ENCODE peak calls at places on chromosomes 11 and 22, in nine cellular contexts. One of them, this sample, is unnamed.
A peak's percentile ranks its signal among the peaks of the same experiment; 100 is the strongest.

GRCh38 chr11:74723511-74723910 is 7.7 kb downstream of the CHRDL2 start:
- DNase-seq in GM12865: no peak
- DNase-seq in SK-N-SH: no peak
- DNase-seq in HTR-8/SVneo: no peak
- DNase-seq in IMR-90: no peak
- DNase-seq in NCI-H82: no peak
- DNase-seq in astrocyte of the cerebellum: no peak
- DNase-seq in NCI-H187: no peak
- DNase-seq in Karpas-422: no peak
- DNase-seq in this sample: no peak

GRCh38 chr11:70912226-70912840 is 340.0 kb downstream of the SHANK2 start:
- DNase-seq in astrocyte of the cerebellum: no peak
- DNase-seq in GM12865: no peak
- DNase-seq in NCI-H82: no peak
- DNase-seq in SK-N-SH: no peak
- DNase-seq in IMR-90: peak; percentile 75
- DNase-seq in Karpas-422: no peak
- DNase-seq in HTR-8/SVneo: no peak
- DNase-seq in NCI-H187: no peak
- DNase-seq in this sample: no peak

GRCh38 chr22:29004647-29005371 is 56.8 kb downstream of the C22orf31 start:
- DNase-seq in NCI-H187: peak; percentile 31
- DNase-seq in astrocyte of the cerebellum: peak; percentile 18
- DNase-seq in SK-N-SH: peak; percentile 28
- DNase-seq in IMR-90: peak; percentile 15
- DNase-seq in Karpas-422: no peak
- DNase-seq in HTR-8/SVneo: no peak
- DNase-seq in NCI-H82: peak; percentile 47
- DNase-seq in GM12865: no peak
- DNase-seq in this sample: no peak

GRCh38 chr11:86639172-86639571 is 33.2 kb downstream of the ME3 start:
- DNase-seq in NCI-H187: no peak
- DNase-seq in IMR-90: peak; percentile 66
- DNase-seq in Karpas-422: no peak
- DNase-seq in GM12865: no peak
- DNase-seq in SK-N-SH: no peak
- DNase-seq in astrocyte of the cerebellum: no peak
- DNase-seq in NCI-H82: no peak
- DNase-seq in HTR-8/SVneo: no peak
- DNase-seq in this sample: no peak

GRCh38 chr11:83583953-83584352 is 297.8 kb upstream of the CCDC90B start:
- DNase-seq in SK-N-SH: no peak
- DNase-seq in astrocyte of the cerebellum: no peak
- DNase-seq in HTR-8/SVneo: no peak
- DNase-seq in NCI-H82: no peak
- DNase-seq in GM12865: peak; percentile 69
- DNase-seq in NCI-H187: no peak
- DNase-seq in IMR-90: peak; percentile 80
- DNase-seq in Karpas-422: no peak
- DNase-seq in this sample: no peak

GRCh38 chr11:17014774-17015638 is 792 bp upstream of the PLEKHA7 start:
- DNase-seq in Karpas-422: peak; percentile 45
- DNase-seq in NCI-H82: peak; percentile 62
- DNase-seq in NCI-H187: no peak
- DNase-seq in HTR-8/SVneo: no peak
- DNase-seq in SK-N-SH: peak; percentile 82
- DNase-seq in IMR-90: no peak
- DNase-seq in GM12865: peak; percentile 36
- DNase-seq in astrocyte of the cerebellum: no peak
- DNase-seq in this sample: no peak

GRCh38 chr11:106156290-106156937 is 79.0 kb downstream of the AASDHPPT start:
- DNase-seq in IMR-90: peak; percentile 83
- DNase-seq in astrocyte of the cerebellum: peak; percentile 52
- DNase-seq in NCI-H187: no peak
- DNase-seq in SK-N-SH: peak; percentile 27
- DNase-seq in NCI-H82: peak; percentile 64
- DNase-seq in HTR-8/SVneo: peak; percentile 47
- DNase-seq in Karpas-422: peak; percentile 83
- DNase-seq in GM12865: peak; percentile 38
- DNase-seq in this sample: no peak

GRCh38 chr11:32396991-32397390 is 38.3 kb downstream of the WT1 start:
- DNase-seq in IMR-90: no peak
- DNase-seq in Karpas-422: no peak
- DNase-seq in GM12865: no peak
- DNase-seq in NCI-H82: no peak
- DNase-seq in astrocyte of the cerebellum: no peak
- DNase-seq in SK-N-SH: no peak
- DNase-seq in HTR-8/SVneo: no peak
- DNase-seq in NCI-H187: no peak
- DNase-seq in this sample: no peak

GRCh38 chr11:59676205-59676604 is 7.4 kb upstream of the PATL1 start:
- DNase-seq in HTR-8/SVneo: no peak
- DNase-seq in SK-N-SH: no peak
- DNase-seq in Karpas-422: no peak
- DNase-seq in NCI-H187: no peak
- DNase-seq in NCI-H82: no peak
- DNase-seq in GM12865: no peak
- DNase-seq in IMR-90: no peak
- DNase-seq in astrocyte of the cerebellum: no peak
- DNase-seq in this sample: no peak

GRCh38 chr11:126133902-126134301 is 71.2 kb upstream of the CDON start:
- DNase-seq in SK-N-SH: no peak
- DNase-seq in Karpas-422: no peak
- DNase-seq in IMR-90: no peak
- DNase-seq in NCI-H82: peak; percentile 36
- DNase-seq in NCI-H187: no peak
- DNase-seq in astrocyte of the cerebellum: no peak
- DNase-seq in GM12865: no peak
- DNase-seq in HTR-8/SVneo: no peak
- DNase-seq in this sample: no peak

GRCh38 chr11:132586801-132587200 is 945.5 kb downstream of the OPCML start:
- DNase-seq in astrocyte of the cerebellum: peak; percentile 15
- DNase-seq in SK-N-SH: no peak
- DNase-seq in IMR-90: peak; percentile 50
- DNase-seq in GM12865: no peak
- DNase-seq in NCI-H82: no peak
- DNase-seq in NCI-H187: no peak
- DNase-seq in HTR-8/SVneo: no peak
- DNase-seq in Karpas-422: no peak
- DNase-seq in this sample: no peak

GRCh38 chr11:114340311-114341131 is 44.3 kb downstream of the NNMT start:
- DNase-seq in astrocyte of the cerebellum: peak; percentile 65
- DNase-seq in Karpas-422: peak; percentile 64
- DNase-seq in IMR-90: peak; percentile 82
- DNase-seq in NCI-H187: no peak
- DNase-seq in GM12865: peak; percentile 57
- DNase-seq in NCI-H82: peak; percentile 76
- DNase-seq in SK-N-SH: peak; percentile 39
- DNase-seq in HTR-8/SVneo: peak; percentile 57
- DNase-seq in this sample: peak; percentile 63

GRCh38 chr11:74749127-74749964 is 697 bp downstream of the RNF169 start:
- DNase-seq in SK-N-SH: peak; percentile 86
- DNase-seq in HTR-8/SVneo: peak; percentile 57
- DNase-seq in IMR-90: peak; percentile 29
- DNase-seq in Karpas-422: peak; percentile 93
- DNase-seq in GM12865: peak; percentile 77
- DNase-seq in astrocyte of the cerebellum: no peak
- DNase-seq in NCI-H187: no peak
- DNase-seq in NCI-H82: peak; percentile 68
- DNase-seq in this sample: no peak

GRCh38 chr11:3178349-3178748 is 13.2 kb upstream of the OSBPL5 start:
- DNase-seq in NCI-H82: no peak
- DNase-seq in Karpas-422: no peak
- DNase-seq in HTR-8/SVneo: no peak
- DNase-seq in NCI-H187: no peak
- DNase-seq in astrocyte of the cerebellum: no peak
- DNase-seq in GM12865: no peak
- DNase-seq in SK-N-SH: no peak
- DNase-seq in IMR-90: no peak
- DNase-seq in this sample: no peak

GRCh38 chr22:47040486-47041145 is 278.2 kb downstream of the TBC1D22A start:
- DNase-seq in HTR-8/SVneo: no peak
- DNase-seq in astrocyte of the cerebellum: no peak
- DNase-seq in Karpas-422: no peak
- DNase-seq in SK-N-SH: no peak
- DNase-seq in NCI-H187: no peak
- DNase-seq in IMR-90: no peak
- DNase-seq in GM12865: no peak
- DNase-seq in NCI-H82: no peak
- DNase-seq in this sample: no peak

GRCh38 chr11:73114835-73115220 is 27.3 kb downstream of the FCHSD2 start:
- DNase-seq in HTR-8/SVneo: no peak
- DNase-seq in SK-N-SH: no peak
- DNase-seq in astrocyte of the cerebellum: no peak
- DNase-seq in NCI-H187: no peak
- DNase-seq in GM12865: no peak
- DNase-seq in Karpas-422: no peak
- DNase-seq in NCI-H82: no peak
- DNase-seq in IMR-90: no peak
- DNase-seq in this sample: no peak

GRCh38 chr11:1563697-1564534 is 8.2 kb downstream of the DUSP8 start:
- DNase-seq in Karpas-422: no peak
- DNase-seq in NCI-H187: no peak
- DNase-seq in SK-N-SH: no peak
- DNase-seq in GM12865: no peak
- DNase-seq in HTR-8/SVneo: no peak
- DNase-seq in IMR-90: no peak
- DNase-seq in NCI-H82: peak; percentile 28
- DNase-seq in astrocyte of the cerebellum: no peak
- DNase-seq in this sample: no peak

GRCh38 chr11:125464266-125464662 is 31.8 kb downstream of the FEZ1 start:
- DNase-seq in NCI-H82: no peak
- DNase-seq in HTR-8/SVneo: no peak
- DNase-seq in IMR-90: peak; percentile 70
- DNase-seq in SK-N-SH: no peak
- DNase-seq in astrocyte of the cerebellum: no peak
- DNase-seq in NCI-H187: no peak
- DNase-seq in Karpas-422: no peak
- DNase-seq in GM12865: no peak
- DNase-seq in this sample: no peak

GRCh38 chr11:127191689-127192088 is 191.1 kb upstream of the KIRREL3 start:
- DNase-seq in IMR-90: no peak
- DNase-seq in GM12865: no peak
- DNase-seq in Karpas-422: no peak
- DNase-seq in NCI-H82: no peak
- DNase-seq in NCI-H187: no peak
- DNase-seq in HTR-8/SVneo: no peak
- DNase-seq in astrocyte of the cerebellum: no peak
- DNase-seq in SK-N-SH: no peak
- DNase-seq in this sample: no peak

GRCh38 chr22:30941363-30941740 is 27.2 kb downstream of the MORC2 start:
- DNase-seq in IMR-90: no peak
- DNase-seq in astrocyte of the cerebellum: no peak
- DNase-seq in GM12865: no peak
- DNase-seq in Karpas-422: no peak
- DNase-seq in SK-N-SH: no peak
- DNase-seq in NCI-H82: no peak
- DNase-seq in HTR-8/SVneo: no peak
- DNase-seq in NCI-H187: no peak
- DNase-seq in this sample: no peak

GRCh38 chr11:88484873-88485621 is 147.5 kb upstream of the CTSC start:
- DNase-seq in IMR-90: peak; percentile 23
- DNase-seq in Karpas-422: peak; percentile 94
- DNase-seq in SK-N-SH: peak; percentile 37
- DNase-seq in GM12865: peak; percentile 73
- DNase-seq in NCI-H82: peak; percentile 61
- DNase-seq in astrocyte of the cerebellum: no peak
- DNase-seq in NCI-H187: no peak
- DNase-seq in HTR-8/SVneo: peak; percentile 14
- DNase-seq in this sample: no peak

GRCh38 chr11:114301088-114301487 is 4.9 kb downstream of the NNMT start:
- DNase-seq in HTR-8/SVneo: no peak
- DNase-seq in NCI-H187: no peak
- DNase-seq in GM12865: no peak
- DNase-seq in SK-N-SH: no peak
- DNase-seq in astrocyte of the cerebellum: no peak
- DNase-seq in NCI-H82: no peak
- DNase-seq in IMR-90: no peak
- DNase-seq in Karpas-422: no peak
- DNase-seq in this sample: no peak

GRCh38 chr11:109772846-109773400 is 320.3 kb upstream of the ZC3H12C start:
- DNase-seq in NCI-H187: peak; percentile 74
- DNase-seq in astrocyte of the cerebellum: no peak
- DNase-seq in NCI-H82: peak; percentile 98
- DNase-seq in HTR-8/SVneo: no peak
- DNase-seq in IMR-90: no peak
- DNase-seq in GM12865: no peak
- DNase-seq in SK-N-SH: peak; percentile 33
- DNase-seq in Karpas-422: no peak
- DNase-seq in this sample: peak; percentile 70

GRCh38 chr22:44497904-44498242 is at the start of gene RTL6:
- DNase-seq in astrocyte of the cerebellum: no peak
- DNase-seq in NCI-H187: no peak
- DNase-seq in HTR-8/SVneo: no peak
- DNase-seq in SK-N-SH: no peak
- DNase-seq in IMR-90: peak; percentile 67
- DNase-seq in Karpas-422: no peak
- DNase-seq in NCI-H82: no peak
- DNase-seq in GM12865: no peak
- DNase-seq in this sample: no peak

This sample was measured in NCI-H2081 treated with DMSO at 0.1 percent for 48 hours.